ENCODE peak calls at places on chromosomes 3 and 15, in seven cellular contexts. I is sigmoid colon, E is IMR-90, N is DND-41, U is psoas muscle, W is transverse colon, T is cardiac muscle cell. Q is an unnamed sample.

GRCh38 chr15:78944669-78945407 is at the start of gene CTSH:
- DNase-seq in E (peak), W (peak), U (peak), I (peak), N (peak), T (peak), Q (no peak)

GRCh38 chr3:165056510-165056909 is 21.8 kb downstream of the SI start:
- DNase-seq in I (no peak), U (no peak), N (no peak), E (no peak), T (no peak), W (no peak), Q (no peak)

GRCh38 chr3:191262650-191263049 is 63.6 kb downstream of the OSTN start:
- DNase-seq in U (no peak), E (no peak), I (no peak), T (no peak), N (no peak), W (no peak), Q (no peak)

GRCh38 chr3:59364471-59364870 is 314.6 kb upstream of the CFAP20DC start:
- DNase-seq in N (no peak), W (no peak), T (peak), I (no peak), E (peak), U (no peak), Q (no peak)

GRCh38 chr3:61863579-61863978 is 302.2 kb downstream of the PTPRG start:
- DNase-seq in U (no peak), W (no peak), N (no peak), T (no peak), E (no peak), I (no peak), Q (no peak)

GRCh38 chr3:168722091-168722490 is 626.4 kb upstream of the GOLIM4 start:
- DNase-seq in N (no peak), W (no peak), U (no peak), T (no peak), I (no peak), E (peak), Q (no peak)

GRCh38 chr3:25257026-25257425 is 171.0 kb upstream of the RARB start:
- DNase-seq in N (no peak), E (no peak), I (no peak), U (no peak), T (peak), W (no peak), Q (peak)

GRCh38 chr15:79466488-79466887 is 34.4 kb downstream of the MINAR1 start:
- DNase-seq in T (no peak), N (no peak), E (no peak), I (no peak), W (no peak), U (no peak), Q (no peak)

GRCh38 chr15:55247276-55247675 is 42.3 kb downstream of the RAB27A start:
- DNase-seq in T (no peak), E (no peak), W (no peak), N (no peak), U (no peak), I (no peak), Q (no peak)

GRCh38 chr3:71185733-71186455 is 397.6 kb downstream of the FOXP1 start:
- DNase-seq in N (no peak), T (peak), W (peak), I (no peak), U (no peak), E (peak), Q (no peak)

GRCh38 chr3:139230391-139230790 is 113.4 kb upstream of the MRPS22 start:
- DNase-seq in N (no peak), T (peak), W (no peak), U (no peak), I (no peak), E (no peak), Q (peak)

GRCh38 chr3:158727499-158728377 is 4.5 kb downstream of the RARRES1 start:
- DNase-seq in E (peak), U (no peak), T (peak), N (peak), W (peak), I (peak), Q (no peak)

GRCh38 chr3:107452436-107452835 is 70.3 kb upstream of the BBX start:
- DNase-seq in I (no peak), N (no peak), U (no peak), E (peak), T (peak), W (no peak), Q (no peak)

GRCh38 chr3:52406791-52407510 is 38.0 kb downstream of the SEMA3G start:
- DNase-seq in N (no peak), U (peak), I (peak), E (no peak), T (no peak), W (no peak), Q (no peak)

GRCh38 chr3:72288955-72289707 is 504.2 kb upstream of the PROK2 start:
- DNase-seq in E (peak), N (no peak), W (no peak), T (peak), U (no peak), I (peak), Q (no peak)

GRCh38 chr3:168467085-168467714 is 371.5 kb upstream of the GOLIM4 start:
- DNase-seq in I (no peak), T (peak), N (no peak), W (no peak), U (no peak), E (peak), Q (peak)

GRCh38 chr15:36156855-36157521 is 422.4 kb upstream of the CDIN1 start:
- DNase-seq in W (peak), U (peak), I (peak), N (no peak), T (peak), E (peak), Q (no peak)

DNA sequence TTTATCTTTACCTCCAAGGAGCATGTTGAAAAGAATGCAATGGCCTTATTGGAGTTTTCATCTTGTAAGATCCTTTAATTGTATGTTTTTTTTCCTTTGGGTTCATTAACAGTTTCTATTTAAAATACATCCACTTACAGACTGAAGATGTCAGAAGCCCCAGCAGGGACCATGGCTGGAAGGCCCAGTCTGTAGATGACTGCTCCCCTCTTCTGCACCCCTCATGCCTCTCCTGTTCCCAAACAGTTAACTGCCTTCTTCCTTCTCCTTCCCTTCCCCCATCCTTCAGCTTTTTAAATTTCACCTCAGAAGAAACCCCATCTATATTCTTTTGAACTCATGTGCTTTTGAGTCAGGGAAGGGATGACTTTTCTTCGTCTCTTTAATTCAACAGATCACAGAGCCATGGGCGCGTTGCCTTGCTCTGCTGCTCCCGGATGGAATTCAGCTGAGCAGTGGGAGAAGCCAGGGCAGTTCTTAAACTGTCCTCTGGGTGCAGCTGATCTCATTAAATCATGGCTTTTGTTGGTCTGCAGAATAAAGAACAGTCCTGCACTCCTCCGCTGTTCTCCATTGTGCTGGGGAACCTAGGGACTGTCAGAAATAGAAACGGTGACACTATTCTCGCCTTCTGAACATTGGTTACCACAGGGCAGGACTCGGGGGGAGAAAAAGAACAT is 71.5 kb upstream of the EIF1B start:
- DNase-seq in U (no peak), E (peak), N (no peak), T (peak), I (no peak), W (no peak), Q (no peak)
- TF ChIP-seq CTCF in U (no peak), E (no peak), N (no peak), T (peak), I (no peak), W (no peak), Q (no peak)

GRCh38 chr3:67453628-67454027 is 200.8 kb downstream of the SUCLG2 start:
- DNase-seq in U (no peak), T (no peak), I (no peak), E (no peak), W (no peak), N (no peak), Q (no peak)

GRCh38 chr3:67450153-67450552 is 204.3 kb downstream of the SUCLG2 start:
- DNase-seq in E (no peak), I (no peak), U (peak), T (no peak), N (no peak), W (no peak), Q (no peak)
- H3K4me3 ChIP-seq in E (no peak), I (no peak), U (no peak), T (no peak), N (no peak), W (no peak), Q (no peak)

GRCh38 chr3:113531826-113532697 is at the start of gene SIDT1:
- DNase-seq in I (no peak), T (no peak), E (no peak), W (peak), N (peak), U (no peak), Q (no peak)
- TF ChIP-seq CTCF in I (no peak), T (no peak), E (no peak), W (no peak), N (peak), U (no peak), Q (no peak)

GRCh38 chr3:13869944-13870343 is 9.9 kb downstream of the WNT7A start:
- DNase-seq in U (no peak), W (no peak), E (no peak), T (no peak), N (no peak), I (no peak), Q (no peak)
- H3K4me3 ChIP-seq in U (no peak), W (no peak), E (no peak), T (no peak), N (no peak), I (no peak), Q (no peak)

DNA sequence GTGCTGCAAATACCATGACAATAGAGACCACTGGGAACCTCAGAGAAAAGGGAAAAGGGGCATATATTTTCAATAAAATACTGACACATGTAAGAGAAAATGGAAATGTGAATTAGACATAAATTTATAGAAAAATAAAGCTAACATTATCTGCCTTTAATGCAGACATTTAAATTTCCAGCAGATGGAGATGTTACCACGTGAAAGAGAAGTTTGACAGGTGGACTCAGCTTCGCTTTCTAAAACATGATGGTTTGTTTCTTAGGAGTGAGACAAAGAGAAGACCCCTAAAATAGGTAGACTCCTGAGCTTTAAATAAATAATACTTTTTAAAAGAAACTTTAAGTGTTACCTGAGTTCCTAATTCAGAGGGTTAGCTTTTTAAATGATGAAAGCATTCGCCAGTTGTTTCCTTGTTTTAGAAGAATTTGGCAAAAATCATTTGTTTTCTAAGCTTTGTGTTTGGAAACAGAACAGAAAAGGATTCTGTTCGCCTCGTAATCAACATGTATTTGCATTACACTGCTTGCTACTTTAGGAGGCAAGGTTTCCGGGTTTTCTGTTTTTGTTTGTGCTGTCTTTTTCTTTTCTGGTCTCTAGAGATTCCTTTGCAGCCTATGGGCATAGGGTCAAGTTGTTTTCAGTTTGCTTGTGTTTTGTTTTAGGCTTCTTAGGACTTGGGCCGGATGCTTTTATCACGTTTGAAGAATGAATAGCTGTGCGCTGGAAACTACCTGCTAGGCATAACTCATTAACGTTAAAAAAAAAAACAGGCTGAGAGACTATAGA is 271.4 kb downstream of the THSD4 start:
- DNase-seq in N (no peak), U (no peak), I (no peak), W (no peak), E (peak), T (peak), Q (no peak)
- TF ChIP-seq CTCF in N (peak), U (peak), I (peak), W (peak), E (peak), T (peak), Q (no peak)

DNA sequence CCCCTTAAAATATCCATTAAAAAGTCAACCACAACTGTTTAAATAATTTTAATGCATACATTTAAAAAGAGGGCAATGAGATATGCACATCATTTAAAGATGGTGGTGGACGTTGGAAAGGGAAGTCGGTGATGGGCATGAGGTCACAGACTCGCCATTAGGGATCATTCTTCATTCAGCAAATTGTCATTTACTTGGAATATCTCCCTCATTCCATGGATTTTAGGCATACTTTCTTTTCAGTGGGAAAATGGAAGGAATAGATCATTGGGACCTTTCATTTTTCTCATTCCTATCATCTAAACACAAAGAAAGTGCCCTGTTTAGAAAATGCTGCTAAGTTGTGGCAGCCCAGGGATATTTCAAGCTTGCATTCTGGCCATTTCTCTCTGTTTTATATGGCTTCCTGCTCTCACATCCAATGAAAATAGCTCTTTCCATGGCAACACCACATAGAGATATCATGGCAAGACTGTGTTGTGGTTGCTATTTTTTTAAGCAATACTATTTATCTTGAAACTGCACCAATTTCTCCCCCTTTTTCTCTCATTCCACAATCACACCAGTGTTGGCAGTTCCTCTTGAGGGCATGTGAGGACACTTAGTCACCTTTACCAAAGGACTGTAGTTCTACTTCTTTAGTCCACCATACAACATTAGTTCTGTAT is 40.7 kb upstream of the LMCD1 start:
- DNase-seq in E (peak), T (peak), I (no peak), U (no peak), N (no peak), W (no peak), Q (no peak)
- H3K4me3 ChIP-seq in E (no peak), T (no peak), I (no peak), U (no peak), N (no peak), W (no peak), Q (no peak)

DNA sequence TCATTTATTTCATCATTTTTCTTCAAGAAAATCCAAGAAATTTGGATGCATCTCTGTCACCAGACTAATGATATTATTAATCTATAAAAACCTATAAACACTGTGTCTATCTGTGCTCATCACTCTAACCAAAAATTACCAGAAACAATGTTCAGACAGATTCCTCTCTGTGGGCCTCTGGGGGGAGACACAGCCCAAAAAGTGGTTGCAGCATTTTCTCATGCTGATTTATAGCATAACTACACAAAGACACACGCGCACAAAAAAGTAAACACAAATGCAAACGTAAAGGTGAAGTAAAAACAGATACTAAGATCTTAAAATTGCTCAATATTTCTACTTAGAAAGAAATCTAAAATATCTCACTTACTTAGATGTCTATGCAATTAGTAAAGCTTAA is 976.0 kb downstream of the GBE1 start:
- DNase-seq in E (no peak), N (no peak), U (no peak), T (no peak), W (no peak), I (no peak), Q (no peak)
- TF ChIP-seq CTCF in E (no peak), N (peak), U (no peak), T (no peak), W (no peak), I (no peak), Q (no peak)